ENCODE peak calls at places on chromosomes 3 and 15, in six cellular contexts. M is hepatocyte; S is activated T-cell treated with anti-CD3 and anti-CD28 coated beads, Interleukin-2, amount 50 U/mL, for 4 hours; L is ureter; B is DMS79 treated with DMSO at 0.1 percent for 48 hours; K is stomach. W is an unnamed sample.

GRCh38 chr3:111763101-111763500 is 96.0 kb upstream of the PHLDB2 start:
- DNase-seq in K (no peak), M (no peak), S (no peak), L (no peak), B (no peak), W (no peak)

GRCh38 chr3:8607285-8608040 is 37.1 kb downstream of the SSUH2 start:
- DNase-seq in B (no peak), S (no peak), M (peak; percentile 84), K (peak; percentile 67), L (peak; percentile 81), W (no peak)

GRCh38 chr15:100902436-100903190 is 16.5 kb upstream of the LRRK1 start:
- DNase-seq in L (peak; percentile 91), K (peak; percentile 77), S (no peak), B (no peak), M (peak; percentile 73), W (no peak)

GRCh38 chr3:81728766-81729544 is 32.5 kb downstream of the GBE1 start:
- DNase-seq in M (no peak), S (no peak), L (no peak), B (no peak), K (no peak), W (no peak)

GRCh38 chr15:64635486-64635815 is 139.9 kb downstream of the RBPMS2 start:
- DNase-seq in K (peak; percentile 44), M (peak; percentile 66), L (no peak), B (peak; percentile 20), S (no peak), W (no peak)

GRCh38 chr3:129722527-129722926 is 116.1 kb upstream of the PLXND1 start:
- DNase-seq in K (no peak), B (no peak), M (no peak), L (no peak), S (no peak), W (no peak)

GRCh38 chr3:190579514-190580137 is 65.7 kb downstream of the IL1RAP start:
- DNase-seq in K (no peak), L (no peak), S (no peak), M (no peak), B (no peak), W (no peak)

GRCh38 chr3:133472889-133473288 is 73.0 kb downstream of the BFSP2 start:
- DNase-seq in B (peak; percentile 67), K (no peak), M (no peak), S (no peak), L (no peak), W (no peak)